ENCODE peak calls at places on chromosomes 4 and X, in nine cellular contexts. I, D, U, J, Q, W, Z, C and F are unnamed samples.

GRCh38 chr4:56240554-56241190 is 146.6 kb downstream of the AASDH start:
- DNase-seq in I (no peak), D (no peak), U (no peak), J (no peak), Q (no peak), W (no peak), Z (no peak), C (no peak), F (no peak)

GRCh38 chr4:164396439-164396838 is 357.5 kb upstream of the SMIM31 start:
- DNase-seq in I (no peak), D (no peak), U (no peak), J (no peak), Q (no peak), W (no peak), Z (no peak), C (no peak), F (no peak)

GRCh38 chr4:1939664-1940509 is 68.7 kb downstream of the NSD2 start:
- DNase-seq in I (peak; percentile 51), D (peak; percentile 67), U (no peak), J (no peak), Q (no peak), W (peak; percentile 88), Z (no peak), C (peak; percentile 61), F (no peak)

GRCh38 chr4:30950737-30951136 is 230.6 kb downstream of the PCDH7 start:
- DNase-seq in I (no peak), D (no peak), U (no peak), J (no peak), Q (no peak), W (no peak), Z (no peak), C (peak; percentile 90), F (no peak)

GRCh38 chrX:14922437-14922836 is 49.2 kb downstream of the MOSPD2 start:
- DNase-seq in I (peak; percentile 63), D (peak; percentile 33), U (no peak), J (no peak), Q (no peak), W (peak; percentile 83), Z (no peak), C (no peak), F (no peak)

GRCh38 chr4:82630079-82630478 is 68.3 kb upstream of the TMEM150C start:
- DNase-seq in I (no peak), D (no peak), U (no peak), J (no peak), Q (no peak), W (no peak), Z (no peak), C (no peak), F (no peak)

GRCh38 chr4:127007336-127007735 is 625.4 kb upstream of the INTU start:
- DNase-seq in I (no peak), D (no peak), U (no peak), J (no peak), Q (no peak), W (no peak), Z (no peak), C (no peak), F (no peak)

GRCh38 chr4:172654482-172654881 is 514.1 kb upstream of the GALNT7 start:
- DNase-seq in I (no peak), D (no peak), U (no peak), J (no peak), Q (no peak), W (no peak), Z (no peak), C (peak; percentile 31), F (no peak)

GRCh38 chr4:89000844-89001360 is 56.1 kb downstream of the FAM13A start:
- DNase-seq in I (no peak), D (peak; percentile 6), U (no peak), J (no peak), Q (no peak), W (peak; percentile 80), Z (no peak), C (peak; percentile 35), F (no peak)

GRCh38 chr4:107658400-107659326 is 61.4 kb downstream of the PAPSS1 start:
- DNase-seq in I (no peak), D (no peak), U (no peak), J (no peak), Q (no peak), W (no peak), Z (no peak), C (no peak), F (peak; percentile 41)

GRCh38 chrX:102959471-102959870 is 22.4 kb downstream of the RAB40AL start:
- DNase-seq in I (peak; percentile 32), D (peak; percentile 46), U (no peak), J (no peak), Q (no peak), W (peak; percentile 81), Z (no peak), C (peak; percentile 38), F (no peak)